ENCODE peak calls at places on chromosomes 3 and 15, in five cellular contexts. U is HCT116, H is upper lobe of left lung, R is transverse colon, D is GM12892. J is an unnamed sample.

GRCh38 chr3:183527980-183528379 is 27.5 kb downstream of the KLHL6 start:
- DNase-seq in U (no peak), H (no peak), R (no peak), D (no peak), J (no peak)

GRCh38 chr3:14514323-14514720 is 25.8 kb downstream of the GRIP2 start:
- DNase-seq in U (no peak), H (no peak), R (no peak), D (no peak), J (peak; percentile 31)

GRCh38 chr3:181561130-181561529 is 150.6 kb upstream of the SOX2 start:
- DNase-seq in U (no peak), H (no peak), R (no peak), D (no peak), J (no peak)

GRCh38 chr3:143120716-143121239 is 1.2 kb downstream of the CHST2 start:
- DNase-seq in U (no peak), H (peak; percentile 21), R (peak; percentile 19), D (peak; percentile 46), J (peak; percentile 53)

GRCh38 chr15:99954361-99955180 is 221.3 kb upstream of the LYSMD4 start:
- DNase-seq in U (no peak), H (no peak), R (no peak), D (no peak), J (no peak)

GRCh38 chr3:125080077-125080476 is 24.3 kb upstream of the HEG1 start:
- DNase-seq in U (no peak), H (no peak), R (no peak), D (no peak), J (no peak)

GRCh38 chr3:122560680-122561079 is 3.4 kb downstream of the PARP9 start:
- DNase-seq in U (peak; percentile 51), H (peak; percentile 36), R (peak; percentile 56), D (peak; percentile 28), J (no peak)

GRCh38 chr3:45688194-45688881 is 858 bp upstream of the SACM1L start:
- DNase-seq in U (no peak), H (no peak), R (peak; percentile 28), D (no peak), J (peak; percentile 33)

GRCh38 chr3:166785851-166786250 is 594.2 kb downstream of the ZBBX start:
- DNase-seq in U (no peak), H (no peak), R (no peak), D (no peak), J (no peak)

GRCh38 chr15:87483468-87483867 is 773.1 kb downstream of the NTRK3 start:
- DNase-seq in U (no peak), H (no peak), R (no peak), D (no peak), J (no peak)

GRCh38 chr3:63853106-63853505 is 10.5 kb downstream of the THOC7 start:
- DNase-seq in U (no peak), H (no peak), R (no peak), D (no peak), J (no peak)

GRCh38 chr15:101210466-101210865 is 41.4 kb downstream of the CHSY1 start:
- DNase-seq in U (no peak), H (no peak), R (no peak), D (no peak), J (no peak)

GRCh38 chr3:62119139-62119538 is 254.2 kb downstream of the FEZF2 start:
- DNase-seq in U (no peak), H (no peak), R (no peak), D (no peak), J (no peak)

GRCh38 chr3:181541414-181541813 is 170.3 kb upstream of the SOX2 start:
- DNase-seq in U (no peak), H (no peak), R (no peak), D (no peak), J (no peak)

GRCh38 chr15:99845009-99845408 is 111.8 kb upstream of the LYSMD4 start:
- DNase-seq in U (no peak), H (no peak), R (no peak), D (no peak), J (no peak)

GRCh38 chr15:83652606-83653204 is 1.2 kb upstream of the ADAMTSL3 start:
- DNase-seq in U (no peak), H (no peak), R (no peak), D (no peak), J (no peak)

GRCh38 chr3:30779686-30780287 is 114.7 kb downstream of the GADL1 start:
- DNase-seq in U (peak; percentile 16), H (no peak), R (no peak), D (no peak), J (peak; percentile 47)

GRCh38 chr3:30775070-30775469 is 119.4 kb downstream of the GADL1 start:
- DNase-seq in U (no peak), H (no peak), R (no peak), D (no peak), J (no peak)

GRCh38 chr3:30777426-30777825 is 117.0 kb downstream of the GADL1 start:
- DNase-seq in U (no peak), H (no peak), R (no peak), D (no peak), J (no peak)

GRCh38 chr3:30776186-30776815 is 118.2 kb downstream of the GADL1 start:
- DNase-seq in U (no peak), H (no peak), R (no peak), D (no peak), J (no peak)

GRCh38 chr3:30778923-30779322 is 115.5 kb downstream of the GADL1 start:
- DNase-seq in U (no peak), H (no peak), R (no peak), D (no peak), J (no peak)
- TF ChIP-seq POLR2A in U (no peak), H (no peak), R (no peak), D (no peak), J (no peak)

GRCh38 chr3:186107148-186108105 is 1.5 kb downstream of the ETV5 start:
- DNase-seq in U (peak; percentile 34), H (peak; percentile 74), R (peak; percentile 51), D (peak; percentile 53), J (peak; percentile 63)
- TF ChIP-seq POLR2A in U (no peak), H (no peak), R (no peak), D (no peak), J (no peak)

GRCh38 chr3:55704521-55704920 is 217.4 kb upstream of the WNT5A start:
- DNase-seq in U (no peak), H (no peak), R (no peak), D (no peak), J (no peak)

GRCh38 chr3:55702822-55703221 is 215.7 kb upstream of the WNT5A start:
- DNase-seq in U (no peak), H (no peak), R (no peak), D (no peak), J (no peak)

GRCh38 chr3:55709411-55709997 is 222.4 kb upstream of the WNT5A start:
- DNase-seq in U (no peak), H (no peak), R (no peak), D (no peak), J (no peak)

GRCh38 chr3:55708921-55709320 is 221.8 kb upstream of the WNT5A start:
- DNase-seq in U (no peak), H (no peak), R (no peak), D (no peak), J (no peak)

GRCh38 chr3:55708242-55708641 is 221.1 kb upstream of the WNT5A start:
- DNase-seq in U (no peak), H (no peak), R (no peak), D (no peak), J (no peak)
- TF ChIP-seq POLR2A in U (no peak), H (no peak), R (no peak), D (no peak), J (no peak)

DNA sequence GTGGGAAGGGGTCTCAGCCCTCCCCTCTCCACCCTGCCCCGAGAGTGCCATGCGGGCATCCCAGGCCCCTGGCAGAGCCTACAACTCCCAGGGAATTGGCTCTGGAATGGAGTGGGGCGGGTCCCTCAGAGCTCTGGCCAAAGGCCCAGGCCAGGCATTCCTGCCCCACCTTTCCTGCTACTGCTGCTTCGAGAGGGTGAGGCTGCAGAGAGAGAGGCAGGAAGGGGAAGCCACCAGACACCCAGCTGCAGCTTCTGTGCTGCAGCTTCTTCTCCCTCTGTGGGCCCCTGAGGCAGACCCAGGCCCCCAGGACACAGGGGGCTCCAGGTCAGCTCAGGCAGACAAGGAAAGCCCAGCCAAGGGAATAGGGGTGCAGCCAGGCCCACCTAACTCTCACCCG is 2.7 kb downstream of the ALS2CL start:
- DNase-seq in U (no peak), H (peak; percentile 69), R (peak; percentile 83), D (no peak), J (no peak)
- TF ChIP-seq POLR2A in U (no peak), H (no peak), R (peak; percentile 55), D (no peak), J (peak; percentile 31)

GRCh38 chr15:90154861-90155626 is 46.1 kb upstream of the SEMA4B start:
- DNase-seq in U (no peak), H (peak; percentile 58), R (peak; percentile 48), D (no peak), J (no peak)
- TF ChIP-seq POLR2A in U (no peak), H (no peak), R (no peak), D (no peak), J (no peak)

GRCh38 chr3:170867143-170867542 is 2.9 kb downstream of the RPL22L1 start:
- DNase-seq in U (no peak), H (no peak), R (no peak), D (no peak), J (no peak)

GRCh38 chr3:170869240-170869592 is 779 bp downstream of the RPL22L1 start:
- DNase-seq in U (no peak), H (no peak), R (no peak), D (no peak), J (no peak)

GRCh38 chr3:170867552-170867951 is 2.4 kb downstream of the RPL22L1 start:
- DNase-seq in U (no peak), H (no peak), R (no peak), D (no peak), J (no peak)

GRCh38 chr3:170868577-170869239 is 1.3 kb downstream of the RPL22L1 start:
- DNase-seq in U (no peak), H (no peak), R (no peak), D (no peak), J (no peak)

DNA sequence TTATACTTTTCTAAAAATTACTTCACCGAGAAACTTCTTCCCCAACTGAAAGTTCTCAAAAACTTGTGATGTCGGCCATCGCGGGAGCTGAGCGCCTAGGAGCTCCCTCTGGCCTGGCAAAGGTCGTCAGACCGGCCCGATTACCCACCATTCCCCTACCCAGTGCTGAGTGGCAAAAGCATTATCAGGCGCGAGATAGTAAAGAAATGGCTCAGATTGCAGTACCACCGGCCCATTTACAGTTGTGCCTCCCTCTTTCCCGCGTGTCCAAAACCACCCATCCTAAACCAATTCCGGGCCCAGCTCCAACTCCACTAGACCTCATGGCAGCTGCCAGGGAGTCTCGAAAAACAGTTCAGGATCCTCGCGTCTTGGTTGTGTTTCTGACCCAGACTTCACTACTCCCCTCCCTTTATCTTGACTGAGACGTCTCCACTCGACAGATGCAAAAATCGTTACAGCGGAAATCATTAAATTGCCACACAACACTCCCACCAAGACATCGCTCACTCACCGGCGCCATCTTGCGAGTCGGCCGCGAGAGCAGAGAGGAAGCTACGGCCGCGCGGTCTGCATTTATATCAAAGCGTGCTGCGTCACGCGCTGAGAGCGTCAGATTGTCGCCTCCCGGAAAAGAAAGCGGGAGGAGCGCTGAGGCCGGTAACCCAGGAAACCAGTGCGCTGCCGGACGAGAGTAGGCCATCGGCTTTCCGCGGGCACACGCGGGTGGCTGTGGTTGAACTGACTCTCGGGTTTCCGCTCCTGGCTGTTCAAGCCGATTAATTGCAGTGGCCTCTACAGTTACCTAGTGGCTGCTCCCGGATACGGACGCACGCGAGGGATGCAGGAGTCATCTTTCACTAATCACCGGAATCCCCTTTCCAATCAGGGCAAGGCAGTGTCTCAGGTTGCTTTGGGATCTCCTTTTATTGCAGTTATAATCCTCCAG is at the start of gene RPL22L1:
- DNase-seq in U (peak; percentile 91), H (peak; percentile 95), R (peak; percentile 96), D (peak; percentile 65), J (peak; percentile 95)
- TF ChIP-seq POLR2A in U (peak; percentile 99), H (peak; percentile 95), R (peak; percentile 97), D (peak; percentile 100), J (peak; percentile 95)